ENCODE peak calls at places on chromosomes 16 and 17, in five cellular contexts. B, P, I, C and K are unnamed samples.

GRCh38 chr16:89067677-89068076 is 26.0 kb upstream of the ACSF3 start:
- DNase-seq in B (no peak), P (no peak), I (no peak), C (no peak), K (no peak)

GRCh38 chr16:1601489-1601888 is 10.4 kb downstream of the IFT140 start:
- DNase-seq in B (no peak), P (no peak), I (no peak), C (no peak), K (no peak)

GRCh38 chr16:54505479-54506247 is 219.1 kb upstream of the IRX3 start:
- DNase-seq in B (no peak), P (no peak), I (no peak), C (no peak), K (no peak)

GRCh38 chr16:56246051-56246817 is 54.9 kb downstream of the GNAO1 start:
- DNase-seq in B (no peak), P (no peak), I (no peak), C (no peak), K (no peak)

GRCh38 chr16:72847187-72848044 is 200.5 kb downstream of the ZFHX3 start:
- DNase-seq in B (no peak), P (no peak), I (no peak), C (peak), K (no peak)

GRCh38 chr17:43449470-43450202 is 34.1 kb upstream of the DHX8 start:
- DNase-seq in B (no peak), P (no peak), I (peak), C (no peak), K (no peak)

GRCh38 chr16:4653981-4654380 is 29.4 kb downstream of the MGRN1 start:
- DNase-seq in B (no peak), P (no peak), I (peak), C (no peak), K (no peak)

GRCh38 chr16:60945225-60945624 is 1091.0 kb downstream of the CDH8 start:
- DNase-seq in B (no peak), P (no peak), I (no peak), C (no peak), K (peak)

GRCh38 chr17:38674013-38674748 is 576 bp downstream of the EPOP start:
- DNase-seq in B (no peak), P (no peak), I (peak), C (no peak), K (no peak)

GRCh38 chr17:53950207-53950857 is 127.6 kb downstream of the KIF2B start:
- DNase-seq in B (no peak), P (no peak), I (no peak), C (no peak), K (no peak)

GRCh38 chr16:22388101-22388644 is 13.8 kb upstream of the CDR2 start:
- DNase-seq in B (no peak), P (no peak), I (no peak), C (no peak), K (no peak)

GRCh38 chr17:82228842-82229685 is at the start of gene SLC16A3:
- DNase-seq in B (no peak), P (no peak), I (peak), C (no peak), K (no peak)

GRCh38 chr17:29677139-29677834 is 54.6 kb upstream of the CORO6 start:
- DNase-seq in B (peak), P (no peak), I (peak), C (no peak), K (no peak)

GRCh38 chr16:66859397-66860068 is 15.3 kb downstream of the CA7 start:
- DNase-seq in B (no peak), P (no peak), I (no peak), C (no peak), K (no peak)

GRCh38 chr16:9008335-9009260 is 44.9 kb upstream of the USP7 start:
- DNase-seq in B (peak), P (no peak), I (peak), C (peak), K (peak)

GRCh38 chr17:65438708-65439294 is 122.6 kb downstream of the AXIN2 start:
- DNase-seq in B (no peak), P (no peak), I (peak), C (peak), K (no peak)

GRCh38 chr16:23398987-23399805 is 53.8 kb downstream of the COG7 start:
- DNase-seq in B (no peak), P (no peak), I (no peak), C (no peak), K (peak)
- TF ChIP-seq CTCF in B (no peak), P (no peak), I (no peak), C (no peak), K (no peak)

GRCh38 chr17:6648181-6648580 is 3.2 kb downstream of the MED31 start:
- DNase-seq in B (no peak), P (no peak), I (peak), C (no peak), K (no peak)
- TF ChIP-seq CTCF in B (no peak), P (no peak), I (peak), C (peak), K (no peak)

DNA sequence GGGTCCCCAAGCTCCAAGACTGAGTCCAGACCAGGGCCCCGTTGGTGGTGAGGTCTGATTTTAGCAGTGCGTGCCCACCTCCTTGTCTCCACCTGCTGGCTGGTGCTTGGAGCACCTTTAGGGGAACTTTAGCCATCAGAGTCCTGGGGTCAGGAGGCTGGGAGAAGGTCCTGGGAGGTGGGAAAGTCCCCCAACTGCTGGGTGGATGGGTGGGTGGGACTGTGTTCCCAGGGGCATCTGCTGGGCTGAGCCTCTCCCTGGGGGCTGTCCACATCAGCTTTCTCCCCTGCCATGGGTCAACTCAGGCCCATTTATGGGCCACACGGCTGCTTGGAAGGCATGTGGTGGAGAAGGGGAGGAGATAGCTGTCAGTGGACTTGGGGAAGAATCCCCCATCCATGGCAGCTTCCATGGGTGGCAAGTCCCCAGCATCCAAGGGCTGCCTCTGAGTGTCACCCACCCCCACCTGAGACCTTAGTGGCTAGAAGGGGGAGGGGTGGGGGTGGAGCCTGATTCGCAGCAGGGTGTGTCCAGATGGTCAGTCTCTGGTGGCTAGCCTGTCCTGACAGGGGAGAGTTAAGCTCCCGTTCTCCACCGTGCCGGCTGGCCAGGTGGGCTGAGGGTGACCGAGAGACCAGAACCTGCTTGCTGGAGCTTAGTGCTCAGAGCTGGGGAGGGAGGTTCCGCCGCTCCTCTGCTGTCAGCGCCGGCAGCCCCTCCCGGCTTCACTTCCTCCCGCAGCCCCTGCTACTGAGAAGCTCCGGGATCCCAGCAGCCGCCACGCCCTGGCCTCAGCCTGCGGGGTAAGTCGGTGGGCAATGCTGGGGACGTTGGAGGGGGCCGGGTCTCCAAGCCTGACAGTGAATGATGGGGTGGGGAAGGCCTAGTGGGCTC is at the start of gene TRPV2:
- DNase-seq in B (no peak), P (no peak), I (peak), C (no peak), K (no peak)
- TF ChIP-seq CTCF in B (peak), P (peak), I (peak), C (peak), K (no peak)

GRCh38 chr17:78493455-78494188 is 83.6 kb downstream of the DNAH17 start:
- DNase-seq in B (peak), P (no peak), I (no peak), C (no peak), K (no peak)

GRCh38 chr17:78490673-78491072 is 86.5 kb downstream of the DNAH17 start:
- DNase-seq in B (no peak), P (no peak), I (peak), C (no peak), K (no peak)

GRCh38 chr17:78491236-78492115 is 85.7 kb downstream of the DNAH17 start:
- DNase-seq in B (no peak), P (no peak), I (peak), C (no peak), K (no peak)

GRCh38 chr17:78490156-78490555 is 87.0 kb downstream of the DNAH17 start:
- DNase-seq in B (no peak), P (no peak), I (peak), C (no peak), K (no peak)

GRCh38 chr17:78492116-78492799 is 84.9 kb downstream of the DNAH17 start:
- DNase-seq in B (no peak), P (no peak), I (peak), C (no peak), K (no peak)
- TF ChIP-seq CTCF in B (no peak), P (no peak), I (no peak), C (no peak), K (no peak)